ENCODE peak calls at places on chromosomes 3 and 15, in nine cellular contexts. P, H, J, N, X, G, O, R and D are unnamed samples.

GRCh38 chr3:133490468-133491351 is 82.8 kb upstream of the CDV3 start:
- DNase-seq in P (no peak), H (no peak), J (no peak), N (no peak), X (peak; percentile 9), G (peak; percentile 96), O (no peak), R (peak; percentile 91), D (no peak)

GRCh38 chr15:63135804-63136203 is 14.1 kb downstream of the LACTB start:
- DNase-seq in P (no peak), H (no peak), J (peak; percentile 66), N (peak; percentile 96), X (peak; percentile 89), G (no peak), O (peak; percentile 90), R (no peak), D (peak; percentile 83)

GRCh38 chr3:142931222-142931621 is 32.3 kb downstream of the PAQR9 start:
- DNase-seq in P (peak; percentile 58), H (peak; percentile 67), J (no peak), N (no peak), X (no peak), G (peak; percentile 31), O (no peak), R (peak; percentile 59), D (no peak)

GRCh38 chr15:72783563-72784232 is at the start of gene ADPGK:
- DNase-seq in P (peak; percentile 95), H (peak; percentile 93), J (peak; percentile 95), N (peak; percentile 91), X (peak; percentile 95), G (peak; percentile 96), O (peak; percentile 88), R (peak; percentile 96), D (peak; percentile 85)

GRCh38 chr3:179464296-179465092 is 13.2 kb upstream of the GNB4 start:
- DNase-seq in P (no peak), H (peak; percentile 30), J (no peak), N (no peak), X (peak; percentile 57), G (no peak), O (no peak), R (peak; percentile 25), D (no peak)

GRCh38 chr3:129119365-129120100 is 2.1 kb downstream of the RAB43 start:
- DNase-seq in P (no peak), H (no peak), J (no peak), N (no peak), X (peak; percentile 19), G (no peak), O (no peak), R (no peak), D (no peak)

GRCh38 chr3:171563298-171563697 is 103.1 kb upstream of the TNIK start:
- DNase-seq in P (no peak), H (peak; percentile 34), J (no peak), N (no peak), X (no peak), G (no peak), O (no peak), R (peak; percentile 19), D (no peak)

GRCh38 chr3:39255503-39256325 is 24.1 kb downstream of the CX3CR1 start:
- DNase-seq in P (no peak), H (no peak), J (no peak), N (no peak), X (peak; percentile 20), G (peak; percentile 95), O (no peak), R (peak; percentile 90), D (no peak)

GRCh38 chr15:99474041-99474906 is 91.5 kb upstream of the MEF2A start:
- DNase-seq in P (no peak), H (no peak), J (no peak), N (no peak), X (no peak), G (no peak), O (no peak), R (no peak), D (no peak)

GRCh38 chr3:31533169-31533870 is 595 bp downstream of the STT3B start:
- DNase-seq in P (peak; percentile 27), H (peak; percentile 63), J (peak; percentile 22), N (peak; percentile 25), X (peak; percentile 43), G (peak; percentile 67), O (peak; percentile 1), R (peak; percentile 67), D (peak; percentile 13)

GRCh38 chr3:42880601-42881451 is 5.1 kb upstream of the CYP8B1 start:
- DNase-seq in P (peak; percentile 72), H (peak; percentile 96), J (peak; percentile 70), N (peak; percentile 80), X (peak; percentile 72), G (peak; percentile 92), O (peak; percentile 61), R (peak; percentile 92), D (peak; percentile 71)

GRCh38 chr3:44359146-44359751 is 20.7 kb downstream of the TCAIM start:
- DNase-seq in P (no peak), H (peak; percentile 80), J (no peak), N (no peak), X (no peak), G (no peak), O (no peak), R (no peak), D (no peak)

DNA sequence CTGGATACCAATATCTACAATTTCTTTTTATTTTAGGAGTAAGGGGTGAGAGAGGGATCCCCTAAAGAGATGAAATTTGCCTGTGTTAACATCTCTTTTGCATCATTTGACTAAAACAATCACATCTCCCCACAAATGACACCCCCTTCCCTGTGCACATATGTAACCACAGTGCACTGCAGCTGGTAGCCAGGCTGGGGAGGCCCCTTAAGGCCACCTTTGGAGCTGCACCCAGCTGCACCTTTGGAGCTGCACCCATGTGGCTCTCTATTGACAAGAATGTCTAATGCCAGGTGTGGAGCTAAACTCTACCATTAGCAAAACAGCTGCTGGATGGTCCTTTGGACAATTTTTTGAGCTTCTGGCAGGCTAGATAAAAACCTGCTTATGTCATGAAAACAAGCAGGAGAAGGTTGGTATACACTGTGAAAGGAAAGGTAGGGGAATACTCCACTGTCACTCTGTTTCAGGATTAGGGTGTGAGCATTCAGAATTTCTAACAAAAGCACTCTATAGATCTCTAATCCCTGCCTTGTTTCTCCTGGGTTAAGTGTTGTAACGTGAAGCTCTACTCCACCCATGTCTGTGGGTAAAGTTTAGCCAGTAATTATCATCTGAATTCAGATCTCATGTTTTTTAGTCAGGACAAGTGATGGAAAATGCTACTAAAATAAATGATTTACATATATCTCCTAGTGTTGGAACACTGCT is 52.1 kb downstream of the TFG start:
- DNase-seq in P (no peak), H (peak; percentile 50), J (no peak), N (no peak), X (no peak), G (peak; percentile 35), O (no peak), R (peak; percentile 49), D (no peak)
- TF ChIP-seq CTCF in P (no peak), H (peak; percentile 40), J (peak; percentile 24), N (peak; percentile 34), X (peak; percentile 39), G (peak; percentile 64), O (no peak), R (peak; percentile 43), D (peak; percentile 36)

DNA sequence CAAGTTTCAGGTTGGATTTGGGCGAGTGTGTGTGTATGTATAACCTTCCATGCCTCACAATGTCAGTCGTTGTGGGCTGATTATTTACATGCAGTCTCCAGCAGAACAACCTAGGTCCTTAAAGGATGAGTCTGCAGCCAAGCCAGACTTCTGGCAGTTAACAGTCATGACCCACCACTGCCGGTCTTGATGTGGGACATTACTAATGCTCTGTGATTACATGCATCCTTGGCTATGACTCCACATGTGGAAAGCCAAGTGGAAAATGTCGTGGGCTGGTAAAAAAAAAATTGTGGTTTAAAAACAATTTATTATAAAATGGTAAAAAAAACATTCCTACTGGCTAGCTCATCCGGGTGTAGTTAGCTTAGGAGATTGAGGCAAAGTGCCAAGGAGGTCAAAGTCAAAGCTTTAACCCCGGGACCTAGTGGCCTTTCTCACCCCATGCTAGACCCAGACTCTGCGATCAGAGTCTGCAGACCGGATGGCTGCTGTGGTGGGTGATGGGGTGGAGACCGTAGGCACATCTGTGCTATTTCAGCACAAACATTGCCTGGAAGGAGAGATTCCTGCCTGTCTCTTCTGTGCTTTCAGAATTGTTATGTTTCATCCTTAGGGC is 6.8 kb downstream of the RARRES1 start:
- DNase-seq in P (peak; percentile 60), H (no peak), J (peak; percentile 99), N (peak; percentile 99), X (peak; percentile 93), G (no peak), O (peak; percentile 100), R (no peak), D (peak; percentile 97)
- TF ChIP-seq CTCF in P (no peak), H (no peak), J (no peak), N (no peak), X (no peak), G (no peak), O (no peak), R (no peak), D (no peak)

GRCh38 chr3:132032959-132033358 is 1.9 kb downstream of the CPNE4 start:
- DNase-seq in P (no peak), H (no peak), J (no peak), N (no peak), X (no peak), G (no peak), O (no peak), R (no peak), D (no peak)

GRCh38 chr3:132033471-132033870 is 1.3 kb downstream of the CPNE4 start:
- DNase-seq in P (no peak), H (peak; percentile 33), J (no peak), N (no peak), X (no peak), G (no peak), O (no peak), R (no peak), D (no peak)

GRCh38 chr3:132034486-132035464 is at the start of gene CPNE4:
- DNase-seq in P (peak; percentile 86), H (peak; percentile 94), J (peak; percentile 84), N (peak; percentile 79), X (peak; percentile 82), G (peak; percentile 67), O (peak; percentile 51), R (peak; percentile 62), D (peak; percentile 63)

GRCh38 chr3:132034097-132034485 is 723 bp downstream of the CPNE4 start:
- DNase-seq in P (no peak), H (peak; percentile 48), J (no peak), N (no peak), X (no peak), G (no peak), O (no peak), R (no peak), D (no peak)

DNA sequence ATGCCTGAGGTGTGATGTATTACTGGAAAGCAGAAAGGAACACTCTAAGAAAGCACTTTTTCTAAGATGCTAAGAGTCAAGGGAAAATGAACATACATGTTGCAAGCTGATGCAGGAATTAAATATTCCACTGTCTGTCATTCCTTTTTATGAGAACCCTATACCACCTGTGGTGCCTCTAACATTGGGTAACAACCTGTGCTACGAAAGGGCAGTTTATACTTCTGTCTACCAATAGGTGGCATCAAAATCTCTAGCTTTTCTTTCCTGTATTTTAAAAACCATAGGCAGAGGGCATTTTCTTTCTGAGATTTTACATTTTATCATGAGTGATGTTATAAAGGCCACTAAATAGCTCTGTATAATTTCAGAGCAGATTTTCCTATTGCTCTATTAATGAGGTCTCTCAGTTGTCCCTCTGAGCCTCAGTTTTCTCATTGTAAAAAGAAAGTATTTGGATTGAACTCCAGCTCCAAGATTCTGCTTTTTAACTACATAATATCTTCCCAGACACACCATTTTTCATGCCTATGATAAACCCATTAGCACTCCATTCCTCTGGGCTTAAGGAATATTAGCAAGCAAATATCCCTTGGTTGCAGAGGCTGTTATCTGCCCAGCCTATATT is 3.5 kb upstream of the CPNE4 start:
- DNase-seq in P (peak; percentile 10), H (peak; percentile 73), J (peak; percentile 44), N (peak; percentile 59), X (peak; percentile 49), G (peak; percentile 20), O (peak; percentile 23), R (peak; percentile 6), D (peak; percentile 24)
- TF ChIP-seq CTCF in P (peak; percentile 79), H (peak; percentile 78), J (peak; percentile 75), N (peak; percentile 76), X (peak; percentile 80), G (peak; percentile 79), O (peak; percentile 71), R (peak; percentile 42), D (peak; percentile 84)

GRCh38 chr15:31327674-31328424 is 1.2 kb downstream of the KLF13 start:
- DNase-seq in P (peak; percentile 38), H (peak; percentile 60), J (peak; percentile 44), N (peak; percentile 45), X (peak; percentile 28), G (peak; percentile 73), O (peak; percentile 19), R (peak; percentile 72), D (peak; percentile 8)
- TF ChIP-seq CTCF in P (no peak), H (no peak), J (no peak), N (no peak), X (no peak), G (no peak), O (no peak), R (no peak), D (no peak)